ENCODE peak calls at places on chromosomes 12 and 14, in five cellular contexts. M is right cardiac atrium, R is A172, B is C1 segment of cervical spinal cord, W is HCT116. O is an unnamed sample.

GRCh38 chr12:113479578-113480335 is 8.1 kb upstream of the LHX5 start:
- DNase-seq in M (peak), R (no peak), B (no peak), W (no peak), O (no peak)

GRCh38 chr12:113231275-113232231 is 10.3 kb downstream of the TPCN1 start:
- DNase-seq in M (peak), R (peak), B (no peak), W (peak), O (peak)

GRCh38 chr14:94953541-94954260 is 183.8 kb upstream of the GSC start:
- DNase-seq in M (no peak), R (no peak), B (no peak), W (no peak), O (no peak)

GRCh38 chr12:57883057-57883456 is 36.5 kb upstream of the CTDSP2 start:
- DNase-seq in M (no peak), R (no peak), B (no peak), W (no peak), O (no peak)

GRCh38 chr12:53327435-53328042 is 6.1 kb upstream of the AAAS start:
- DNase-seq in M (no peak), R (no peak), B (no peak), W (no peak), O (no peak)

GRCh38 chr12:103841690-103842584 is 903 bp upstream of the NT5DC3 start:
- DNase-seq in M (peak), R (peak), B (no peak), W (peak), O (no peak)

GRCh38 chr14:102863381-102863780 is 59.1 kb upstream of the AMN start:
- DNase-seq in M (no peak), R (no peak), B (no peak), W (no peak), O (no peak)

GRCh38 chr14:93648440-93649168 is 139.7 kb downstream of the PRIMA1 start:
- DNase-seq in M (no peak), R (no peak), B (no peak), W (peak), O (no peak)

GRCh38 chr14:70660967-70661871 is 19.5 kb downstream of the TTC9 start:
- DNase-seq in M (no peak), R (no peak), B (no peak), W (no peak), O (no peak)

GRCh38 chr12:602700-603068 is 60.6 kb downstream of the NINJ2 start:
- DNase-seq in M (no peak), R (no peak), B (no peak), W (no peak), O (no peak)

GRCh38 chr12:7433276-7433822 is 10.6 kb downstream of the CD163L1 start:
- DNase-seq in M (no peak), R (peak), B (no peak), W (peak), O (no peak)

GRCh38 chr12:127235771-127236170 is 1031.2 kb upstream of the TMEM132C start:
- DNase-seq in M (peak), R (no peak), B (no peak), W (no peak), O (no peak)

GRCh38 chr14:85223667-85224066 is 306.3 kb upstream of the FLRT2 start:
- DNase-seq in M (no peak), R (no peak), B (no peak), W (no peak), O (no peak)

GRCh38 chr14:30362369-30363218 is 196.4 kb upstream of the G2E3 start:
- DNase-seq in M (no peak), R (no peak), B (no peak), W (no peak), O (peak)

GRCh38 chr12:131370791-131371579 is 339.9 kb upstream of the SFSWAP start:
- DNase-seq in M (no peak), R (peak), B (no peak), W (no peak), O (no peak)

GRCh38 chr12:65171870-65172269 is 2.5 kb downstream of the LEMD3 start:
- DNase-seq in M (no peak), R (no peak), B (no peak), W (no peak), O (no peak)

GRCh38 chr12:105740970-105741725 is 397.6 kb downstream of the NUAK1 start:
- DNase-seq in M (peak), R (peak), B (peak), W (no peak), O (no peak)

GRCh38 chr14:37597538-37598084 is 2.2 kb downstream of the TTC6 start:
- DNase-seq in M (no peak), R (no peak), B (no peak), W (no peak), O (no peak)

GRCh38 chr12:124448955-124449622 is 118.3 kb downstream of the NCOR2 start:
- DNase-seq in M (no peak), R (no peak), B (no peak), W (no peak), O (no peak)

GRCh38 chr14:100845341-100845740 is 19.4 kb downstream of the MEG3 start:
- DNase-seq in M (peak), R (no peak), B (no peak), W (no peak), O (no peak)

GRCh38 chr14:77206877-77207389 is 25.3 kb downstream of the TMEM63C start:
- DNase-seq in M (no peak), R (no peak), B (no peak), W (no peak), O (no peak)

GRCh38 chr12:71449373-71450070 is 9.9 kb downstream of the LGR5 start:
- DNase-seq in M (no peak), R (no peak), B (no peak), W (no peak), O (no peak)

GRCh38 chr12:115096673-115097349 is 412.8 kb upstream of the TBX3 start:
- DNase-seq in M (no peak), R (no peak), B (no peak), W (no peak), O (no peak)

GRCh38 chr12:117662620-117663395 is 301.4 kb upstream of the NOS1 start:
- DNase-seq in M (no peak), R (peak), B (no peak), W (peak), O (no peak)

GRCh38 chr14:77622562-77622961 is 6.1 kb upstream of the SPTLC2 start:
- DNase-seq in M (no peak), R (no peak), B (no peak), W (no peak), O (no peak)

GRCh38 chr12:15679146-15679545 is 110.0 kb downstream of the EPS8 start:
- DNase-seq in M (no peak), R (no peak), B (no peak), W (no peak), O (no peak)

GRCh38 chr12:7750350-7750749 is 3.2 kb upstream of the CLEC4C start:
- DNase-seq in M (no peak), R (no peak), B (no peak), W (no peak), O (no peak)

GRCh38 chr14:58639842-58640484 is 2.2 kb downstream of the DACT1 start:
- DNase-seq in M (peak), R (peak), B (peak), W (peak), O (peak)

GRCh38 chr14:61512508-61512907 is 182.8 kb upstream of the HIF1A start:
- DNase-seq in M (no peak), R (no peak), B (no peak), W (no peak), O (no peak)

GRCh38 chr14:49975799-49976198 is 82.9 kb downstream of the ARF6 start:
- DNase-seq in M (no peak), R (peak), B (no peak), W (peak), O (no peak)

GRCh38 chr12:30610718-30611117 is 85.0 kb downstream of the IPO8 start:
- DNase-seq in M (no peak), R (no peak), B (no peak), W (no peak), O (peak)

GRCh38 chr14:74514471-74514932 is 20.9 kb downstream of the ISCA2 start:
- DNase-seq in M (peak), R (peak), B (no peak), W (no peak), O (no peak)

GRCh38 chr14:91245029-91245428 is 525 bp upstream of the GPR68 start:
- DNase-seq in M (peak), R (no peak), B (no peak), W (no peak), O (no peak)

GRCh38 chr14:103711516-103712431 is 3.5 kb downstream of the XRCC3 start:
- DNase-seq in M (peak), R (peak), B (no peak), W (no peak), O (no peak)

GRCh38 chr12:80617733-80618132 is 89.7 kb upstream of the MYF6 start:
- DNase-seq in M (no peak), R (no peak), B (no peak), W (no peak), O (no peak)

GRCh38 chr12:42809226-42809625 is 219.7 kb upstream of the PRICKLE1 start:
- DNase-seq in M (no peak), R (peak), B (no peak), W (no peak), O (peak)

O was measured in retinal pigment epithelial cell.